ENCODE peak calls at places on chromosomes 2 and 18, in six cellular contexts. S, N, X, L, R and H are unnamed samples.

GRCh38 chr18:63254716-63255399 is 64.7 kb downstream of the BCL2 start:
- DNase-seq in S (no peak), N (no peak), X (no peak), L (no peak), R (no peak), H (no peak)

GRCh38 chr2:32801741-32802140 is 145.0 kb upstream of the LTBP1 start:
- DNase-seq in S (no peak), N (no peak), X (no peak), L (no peak), R (no peak), H (no peak)

GRCh38 chr2:55011741-55012574 is 38.3 kb downstream of the RTN4 start:
- DNase-seq in S (no peak), N (no peak), X (no peak), L (no peak), R (no peak), H (no peak)

GRCh38 chr18:12056034-12056883 is 37.4 kb upstream of the ANKRD62 start:
- DNase-seq in S (no peak), N (no peak), X (no peak), L (no peak), R (no peak), H (no peak)

GRCh38 chr2:239025951-239026461 is 178.1 kb downstream of the TWIST2 start:
- DNase-seq in S (no peak), N (peak), X (no peak), L (no peak), R (no peak), H (no peak)

GRCh38 chr2:217158906-217159305 is 299.0 kb upstream of the TNP1 start:
- DNase-seq in S (no peak), N (no peak), X (no peak), L (no peak), R (no peak), H (no peak)

GRCh38 chr2:24297663-24298062 is 62.7 kb downstream of the ITSN2 start:
- DNase-seq in S (no peak), N (no peak), X (no peak), L (no peak), R (no peak), H (no peak)

GRCh38 chr18:48922203-48922800 is 28.5 kb downstream of the SMAD7 start:
- DNase-seq in S (no peak), N (no peak), X (no peak), L (no peak), R (no peak), H (peak)

GRCh38 chr18:13618760-13619438 is 107.5 kb downstream of the FAM210A start:
- DNase-seq in S (no peak), N (no peak), X (no peak), L (no peak), R (no peak), H (no peak)

GRCh38 chr2:226999676-227000075 is 163.8 kb downstream of the RHBDD1 start:
- DNase-seq in S (no peak), N (no peak), X (no peak), L (no peak), R (no peak), H (no peak)

GRCh38 chr2:226995625-226996041 is 159.8 kb downstream of the RHBDD1 start:
- DNase-seq in S (peak), N (peak), X (peak), L (no peak), R (peak), H (no peak)

GRCh38 chr2:227004482-227004881 is 159.5 kb downstream of the COL4A4 start:
- DNase-seq in S (no peak), N (no peak), X (no peak), L (no peak), R (no peak), H (no peak)

GRCh38 chr2:226994775-226995174 is 158.9 kb downstream of the RHBDD1 start:
- DNase-seq in S (no peak), N (no peak), X (peak), L (no peak), R (peak), H (no peak)

GRCh38 chr2:227000123-227000522 is 163.9 kb downstream of the COL4A4 start:
- DNase-seq in S (no peak), N (no peak), X (no peak), L (no peak), R (no peak), H (no peak)
- TF ChIP-seq CTCF in S (no peak), N (no peak), X (no peak), L (no peak), R (no peak), H (no peak)

GRCh38 chr2:1143129-1143528 is 192.5 kb downstream of the SNTG2 start:
- DNase-seq in S (no peak), N (no peak), X (no peak), L (no peak), R (no peak), H (no peak)

GRCh38 chr2:1141079-1141478 is 190.4 kb downstream of the SNTG2 start:
- DNase-seq in S (no peak), N (no peak), X (no peak), L (no peak), R (no peak), H (no peak)

GRCh38 chr2:1137992-1138391 is 187.3 kb downstream of the SNTG2 start:
- DNase-seq in S (no peak), N (no peak), X (no peak), L (no peak), R (no peak), H (no peak)

GRCh38 chr2:1136807-1137663 is 186.4 kb downstream of the SNTG2 start:
- DNase-seq in S (no peak), N (no peak), X (no peak), L (no peak), R (no peak), H (no peak)

GRCh38 chr2:1140389-1141003 is 189.8 kb downstream of the SNTG2 start:
- DNase-seq in S (no peak), N (no peak), X (peak), L (no peak), R (peak), H (no peak)
- TF ChIP-seq CTCF in S (peak), N (peak), X (peak), L (no peak), R (peak), H (peak)

GRCh38 chr2:176447616-176448015 is 178.4 kb downstream of the MTX2 start:
- DNase-seq in S (no peak), N (no peak), X (no peak), L (no peak), R (no peak), H (no peak)

GRCh38 chr2:176445831-176446433 is 176.7 kb downstream of the MTX2 start:
- DNase-seq in S (no peak), N (no peak), X (peak), L (no peak), R (no peak), H (no peak)

GRCh38 chr2:176453784-176454183 is 184.5 kb downstream of the MTX2 start:
- DNase-seq in S (no peak), N (no peak), X (no peak), L (no peak), R (no peak), H (no peak)

GRCh38 chr2:176446718-176447414 is 177.6 kb downstream of the MTX2 start:
- DNase-seq in S (no peak), N (no peak), X (no peak), L (no peak), R (no peak), H (no peak)

DNA sequence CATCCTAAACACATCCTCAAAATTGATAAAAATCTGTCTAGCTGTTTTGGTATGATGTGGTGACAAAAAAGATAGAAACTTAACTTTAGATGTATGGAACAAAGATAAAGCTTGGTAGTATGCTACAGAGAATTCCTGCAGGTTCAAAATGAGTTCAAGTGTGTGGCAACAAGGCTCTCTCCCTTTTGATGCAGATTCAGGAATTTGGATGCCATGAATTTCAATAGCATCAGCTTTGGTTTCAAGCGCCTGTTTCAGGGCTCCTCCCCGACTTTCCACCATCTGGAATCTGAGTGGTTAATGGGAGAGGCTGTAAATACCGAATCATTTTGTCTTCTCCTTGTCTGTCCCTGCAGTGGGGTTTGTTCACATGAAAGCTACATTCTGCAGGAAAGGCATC is 180.6 kb downstream of the MTX2 start:
- DNase-seq in S (no peak), N (no peak), X (no peak), L (no peak), R (no peak), H (no peak)
- TF ChIP-seq CTCF in S (no peak), N (no peak), X (no peak), L (no peak), R (no peak), H (no peak)

DNA sequence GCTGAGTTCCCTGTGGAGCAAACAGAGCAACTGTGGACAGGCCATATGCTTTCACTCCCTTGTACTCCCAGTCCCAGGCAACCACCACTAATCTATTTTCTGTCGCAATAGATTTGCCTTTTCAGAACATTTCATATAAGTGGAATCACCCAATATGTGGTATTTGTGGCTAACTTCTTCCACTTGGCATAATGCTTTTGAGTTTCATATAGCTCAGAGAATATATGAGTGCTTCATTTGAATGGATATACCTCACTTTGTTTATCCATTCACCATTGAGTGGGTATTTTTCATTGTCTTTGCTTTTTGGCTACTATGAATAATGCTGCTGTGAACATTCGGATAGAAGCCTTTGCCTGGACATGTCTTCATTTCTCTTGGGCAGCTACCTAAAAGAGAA is 151.9 kb downstream of the CERS6 start:
- DNase-seq in S (no peak), N (no peak), X (no peak), L (no peak), R (peak), H (no peak)
- TF ChIP-seq CTCF in S (no peak), N (no peak), X (no peak), L (no peak), R (no peak), H (no peak)

GRCh38 chr2:162092656-162093556 is 18.9 kb upstream of the DPP4 start:
- DNase-seq in S (peak), N (no peak), X (peak), L (no peak), R (peak), H (no peak)

GRCh38 chr2:162092008-162092390 is 18.0 kb upstream of the DPP4 start:
- DNase-seq in S (no peak), N (no peak), X (no peak), L (no peak), R (no peak), H (no peak)

GRCh38 chr2:162086904-162087303 is 12.9 kb upstream of the DPP4 start:
- DNase-seq in S (no peak), N (no peak), X (no peak), L (no peak), R (no peak), H (no peak)

GRCh38 chr2:162090109-162090508 is 16.1 kb upstream of the DPP4 start:
- DNase-seq in S (no peak), N (no peak), X (no peak), L (no peak), R (no peak), H (no peak)

GRCh38 chr2:162091325-162092007 is 17.5 kb upstream of the DPP4 start:
- DNase-seq in S (no peak), N (no peak), X (peak), L (no peak), R (peak), H (no peak)
- TF ChIP-seq CTCF in S (no peak), N (no peak), X (peak), L (no peak), R (no peak), H (no peak)

GRCh38 chr2:285990-286389 is 1.9 kb downstream of the ALKAL2 start:
- DNase-seq in S (no peak), N (no peak), X (no peak), L (no peak), R (no peak), H (no peak)
- TF ChIP-seq CTCF in S (no peak), N (no peak), X (no peak), L (no peak), R (no peak), H (no peak)

DNA sequence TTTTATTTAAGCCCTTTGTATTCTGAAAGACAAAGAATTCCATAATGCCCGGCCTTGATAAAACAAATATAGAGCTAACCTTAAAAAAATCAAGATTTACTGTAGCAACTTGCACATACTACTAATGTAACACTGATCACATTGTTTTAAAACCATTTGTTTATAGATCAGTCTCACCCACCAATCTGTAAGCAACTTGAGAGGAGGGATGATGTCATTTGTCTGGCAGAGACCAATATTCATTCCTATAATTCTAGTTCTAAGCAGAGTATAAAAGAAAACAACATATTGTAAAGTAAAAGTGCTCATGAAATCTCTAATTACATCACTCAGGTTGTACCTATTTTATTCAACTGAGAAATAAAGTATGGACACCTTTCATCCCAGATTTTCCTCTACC is 380.6 kb downstream of the TGIF1 start:
- DNase-seq in S (no peak), N (no peak), X (no peak), L (no peak), R (no peak), H (no peak)
- TF ChIP-seq CTCF in S (no peak), N (no peak), X (no peak), L (no peak), R (no peak), H (no peak)